ENCODE peak calls at places on chromosome 9, in seven cellular contexts. One of them, this sample, is unnamed.

GRCh38 chr9:22682536-22683392 is 236.1 kb downstream of the DMRTA1 start:
- DNase-seq in MM.1S: peak
- DNase-seq in PC-3: peak
- DNase-seq in HCT116: no peak
- DNase-seq in GM23248: peak
- DNase-seq in hepatocyte: no peak
- DNase-seq in OCI-LY7: peak
- DNase-seq in this sample: no peak

GRCh38 chr9:83620841-83621636 is 1.9 kb upstream of the IDNK start:
- DNase-seq in MM.1S: peak
- DNase-seq in PC-3: peak
- DNase-seq in HCT116: peak
- DNase-seq in GM23248: peak
- DNase-seq in hepatocyte: peak
- DNase-seq in OCI-LY7: peak
- DNase-seq in this sample: peak

GRCh38 chr9:107051392-107051791 is 188.4 kb downstream of the ZNF462 start:
- DNase-seq in MM.1S: no peak
- DNase-seq in PC-3: no peak
- DNase-seq in HCT116: no peak
- DNase-seq in GM23248: no peak
- DNase-seq in hepatocyte: no peak
- DNase-seq in OCI-LY7: no peak
- DNase-seq in this sample: no peak

GRCh38 chr9:135394131-135394530 is 85.5 kb upstream of the PPP1R26 start:
- DNase-seq in MM.1S: no peak
- DNase-seq in PC-3: no peak
- DNase-seq in HCT116: no peak
- DNase-seq in GM23248: no peak
- DNase-seq in hepatocyte: no peak
- DNase-seq in OCI-LY7: no peak
- DNase-seq in this sample: no peak

GRCh38 chr9:99090366-99091130 is 14.4 kb upstream of the TGFBR1 start:
- DNase-seq in MM.1S: no peak
- DNase-seq in PC-3: no peak
- DNase-seq in HCT116: no peak
- DNase-seq in GM23248: peak
- DNase-seq in hepatocyte: no peak
- DNase-seq in OCI-LY7: no peak
- DNase-seq in this sample: no peak

GRCh38 chr9:94757158-94757557 is 30.7 kb downstream of the AOPEP start:
- DNase-seq in MM.1S: no peak
- DNase-seq in PC-3: no peak
- DNase-seq in HCT116: no peak
- DNase-seq in GM23248: peak
- DNase-seq in hepatocyte: no peak
- DNase-seq in OCI-LY7: no peak
- DNase-seq in this sample: no peak

GRCh38 chr9:87991151-87991870 is 17.0 kb upstream of the CDK20 start:
- DNase-seq in MM.1S: no peak
- DNase-seq in PC-3: no peak
- DNase-seq in HCT116: no peak
- DNase-seq in GM23248: no peak
- DNase-seq in hepatocyte: no peak
- DNase-seq in OCI-LY7: no peak
- DNase-seq in this sample: no peak

GRCh38 chr9:131405429-131405828 is 11.5 kb downstream of the PRRC2B start:
- DNase-seq in MM.1S: no peak
- DNase-seq in PC-3: no peak
- DNase-seq in HCT116: no peak
- DNase-seq in GM23248: peak
- DNase-seq in hepatocyte: no peak
- DNase-seq in OCI-LY7: no peak
- DNase-seq in this sample: peak

GRCh38 chr9:13479071-13479470 is 199.6 kb upstream of the MPDZ start:
- DNase-seq in MM.1S: no peak
- DNase-seq in PC-3: no peak
- DNase-seq in HCT116: no peak
- DNase-seq in GM23248: no peak
- DNase-seq in hepatocyte: no peak
- DNase-seq in OCI-LY7: no peak
- DNase-seq in this sample: no peak

GRCh38 chr9:107784235-107784958 is 294.8 kb upstream of the KLF4 start:
- DNase-seq in MM.1S: no peak
- DNase-seq in PC-3: no peak
- DNase-seq in HCT116: peak
- DNase-seq in GM23248: peak
- DNase-seq in hepatocyte: peak
- DNase-seq in OCI-LY7: no peak
- DNase-seq in this sample: no peak

GRCh38 chr9:107768224-107768623 is 278.7 kb upstream of the KLF4 start:
- DNase-seq in MM.1S: no peak
- DNase-seq in PC-3: no peak
- DNase-seq in HCT116: no peak
- DNase-seq in GM23248: no peak
- DNase-seq in hepatocyte: no peak
- DNase-seq in OCI-LY7: no peak
- DNase-seq in this sample: peak

GRCh38 chr9:34498511-34498910 is 24.3 kb downstream of the ENHO start:
- DNase-seq in MM.1S: no peak
- DNase-seq in PC-3: no peak
- DNase-seq in HCT116: no peak
- DNase-seq in GM23248: no peak
- DNase-seq in hepatocyte: no peak
- DNase-seq in OCI-LY7: no peak
- DNase-seq in this sample: no peak

GRCh38 chr9:101028346-101029299 is at the start of gene PLPPR1:
- DNase-seq in MM.1S: peak
- DNase-seq in PC-3: no peak
- DNase-seq in HCT116: no peak
- DNase-seq in GM23248: peak
- DNase-seq in hepatocyte: peak
- DNase-seq in OCI-LY7: no peak
- DNase-seq in this sample: peak

GRCh38 chr9:115234094-115234493 is 116.1 kb upstream of the TNC start:
- DNase-seq in MM.1S: no peak
- DNase-seq in PC-3: peak
- DNase-seq in HCT116: peak
- DNase-seq in GM23248: peak
- DNase-seq in hepatocyte: peak
- DNase-seq in OCI-LY7: no peak
- DNase-seq in this sample: no peak

GRCh38 chr9:130194406-130194932 is 22.3 kb downstream of the NCS1 start:
- DNase-seq in MM.1S: no peak
- DNase-seq in PC-3: no peak
- DNase-seq in HCT116: no peak
- DNase-seq in GM23248: no peak
- DNase-seq in hepatocyte: no peak
- DNase-seq in OCI-LY7: no peak
- DNase-seq in this sample: no peak

GRCh38 chr9:123120131-123120530 is 86.7 kb downstream of the GPR21 start:
- DNase-seq in MM.1S: no peak
- DNase-seq in PC-3: no peak
- DNase-seq in HCT116: no peak
- DNase-seq in GM23248: no peak
- DNase-seq in hepatocyte: no peak
- DNase-seq in OCI-LY7: no peak
- DNase-seq in this sample: peak

GRCh38 chr9:121529237-121529987 is 29.8 kb upstream of the GGTA1 start:
- DNase-seq in MM.1S: no peak
- DNase-seq in PC-3: peak
- DNase-seq in HCT116: no peak
- DNase-seq in GM23248: peak
- DNase-seq in hepatocyte: peak
- DNase-seq in OCI-LY7: no peak
- DNase-seq in this sample: no peak

GRCh38 chr9:97906236-97906831 is 16.0 kb downstream of the TRMO start:
- DNase-seq in MM.1S: no peak
- DNase-seq in PC-3: no peak
- DNase-seq in HCT116: no peak
- DNase-seq in GM23248: peak
- DNase-seq in hepatocyte: no peak
- DNase-seq in OCI-LY7: no peak
- DNase-seq in this sample: no peak

GRCh38 chr9:136201609-136202448 is 3.1 kb downstream of the LHX3 start:
- DNase-seq in MM.1S: no peak
- DNase-seq in PC-3: no peak
- DNase-seq in HCT116: no peak
- DNase-seq in GM23248: peak
- DNase-seq in hepatocyte: peak
- DNase-seq in OCI-LY7: no peak
- DNase-seq in this sample: peak

GRCh38 chr9:132372177-132373095 is 17.6 kb upstream of the SETX start:
- DNase-seq in MM.1S: peak
- DNase-seq in PC-3: peak
- DNase-seq in HCT116: no peak
- DNase-seq in GM23248: peak
- DNase-seq in hepatocyte: peak
- DNase-seq in OCI-LY7: peak
- DNase-seq in this sample: no peak

GRCh38 chr9:85941966-85942912 is 1.3 kb downstream of the NAA35 start:
- DNase-seq in MM.1S: peak
- DNase-seq in PC-3: no peak
- DNase-seq in HCT116: no peak
- DNase-seq in GM23248: peak
- DNase-seq in hepatocyte: no peak
- DNase-seq in OCI-LY7: no peak
- DNase-seq in this sample: no peak

DNA sequence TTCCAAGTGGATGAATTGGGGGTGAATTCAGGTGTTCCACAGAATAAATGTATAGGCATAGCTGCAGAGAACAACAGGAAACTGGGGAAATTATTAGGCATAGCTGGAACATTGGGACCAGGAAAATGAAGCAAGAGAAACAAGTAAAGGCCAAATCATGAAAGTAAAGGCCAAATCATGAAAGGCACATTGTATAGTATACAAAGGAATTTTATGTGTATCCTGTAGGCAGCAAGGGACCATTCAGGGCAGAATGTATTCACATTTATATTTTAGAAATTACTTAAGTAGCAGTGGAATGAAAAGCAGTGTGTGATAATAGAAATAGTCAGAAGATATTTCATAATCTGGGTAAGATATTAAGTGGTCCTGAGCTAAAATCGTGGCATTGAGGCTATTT is 127.3 kb upstream of the GRHPR start:
- DNase-seq in MM.1S: no peak
- DNase-seq in PC-3: no peak
- DNase-seq in HCT116: no peak
- DNase-seq in GM23248: no peak
- DNase-seq in hepatocyte: no peak
- DNase-seq in OCI-LY7: no peak
- DNase-seq in this sample: no peak
- TF ChIP-seq EZH2phosphoT487 in MM.1S: no peak
- TF ChIP-seq EZH2phosphoT487 in PC-3: no peak
- TF ChIP-seq EZH2phosphoT487 in HCT116: no peak
- TF ChIP-seq EZH2phosphoT487 in GM23248: no peak
- TF ChIP-seq EZH2phosphoT487 in hepatocyte: no peak
- TF ChIP-seq EZH2phosphoT487 in OCI-LY7: no peak
- TF ChIP-seq EZH2phosphoT487 in this sample: no peak

GRCh38 chr9:2570615-2571479 is 50.7 kb upstream of the VLDLR start:
- DNase-seq in MM.1S: no peak
- DNase-seq in PC-3: peak
- DNase-seq in HCT116: peak
- DNase-seq in GM23248: peak
- DNase-seq in hepatocyte: peak
- DNase-seq in OCI-LY7: no peak
- DNase-seq in this sample: no peak
- H3K27ac ChIP-seq in MM.1S: no peak
- H3K27ac ChIP-seq in PC-3: peak
- H3K27ac ChIP-seq in HCT116: no peak
- H3K27ac ChIP-seq in GM23248: no peak
- H3K27ac ChIP-seq in hepatocyte: peak
- H3K27ac ChIP-seq in OCI-LY7: no peak
- H3K27ac ChIP-seq in this sample: no peak

GRCh38 chr9:133728856-133729645 is 9.1 kb downstream of the SARDH start:
- DNase-seq in MM.1S: no peak
- DNase-seq in PC-3: no peak
- DNase-seq in HCT116: no peak
- DNase-seq in GM23248: no peak
- DNase-seq in hepatocyte: no peak
- DNase-seq in OCI-LY7: no peak
- DNase-seq in this sample: peak

GRCh38 chr9:133729646-133730281 is 8.4 kb downstream of the SARDH start:
- DNase-seq in MM.1S: no peak
- DNase-seq in PC-3: no peak
- DNase-seq in HCT116: no peak
- DNase-seq in GM23248: no peak
- DNase-seq in hepatocyte: no peak
- DNase-seq in OCI-LY7: no peak
- DNase-seq in this sample: peak

GRCh38 chr9:133726401-133727276 is 11.5 kb downstream of the SARDH start:
- DNase-seq in MM.1S: no peak
- DNase-seq in PC-3: peak
- DNase-seq in HCT116: peak
- DNase-seq in GM23248: peak
- DNase-seq in hepatocyte: peak
- DNase-seq in OCI-LY7: peak
- DNase-seq in this sample: peak

GRCh38 chr9:133727277-133727875 is 10.8 kb downstream of the SARDH start:
- DNase-seq in MM.1S: no peak
- DNase-seq in PC-3: peak
- DNase-seq in HCT116: no peak
- DNase-seq in GM23248: no peak
- DNase-seq in hepatocyte: peak
- DNase-seq in OCI-LY7: no peak
- DNase-seq in this sample: peak

GRCh38 chr9:133727876-133728441 is 10.2 kb downstream of the SARDH start:
- DNase-seq in MM.1S: no peak
- DNase-seq in PC-3: no peak
- DNase-seq in HCT116: no peak
- DNase-seq in GM23248: no peak
- DNase-seq in hepatocyte: no peak
- DNase-seq in OCI-LY7: no peak
- DNase-seq in this sample: peak
- TF ChIP-seq EZH2phosphoT487 in MM.1S: no peak
- TF ChIP-seq EZH2phosphoT487 in PC-3: no peak
- TF ChIP-seq EZH2phosphoT487 in HCT116: no peak
- TF ChIP-seq EZH2phosphoT487 in GM23248: no peak
- TF ChIP-seq EZH2phosphoT487 in hepatocyte: no peak
- TF ChIP-seq EZH2phosphoT487 in OCI-LY7: no peak
- TF ChIP-seq EZH2phosphoT487 in this sample: no peak

DNA sequence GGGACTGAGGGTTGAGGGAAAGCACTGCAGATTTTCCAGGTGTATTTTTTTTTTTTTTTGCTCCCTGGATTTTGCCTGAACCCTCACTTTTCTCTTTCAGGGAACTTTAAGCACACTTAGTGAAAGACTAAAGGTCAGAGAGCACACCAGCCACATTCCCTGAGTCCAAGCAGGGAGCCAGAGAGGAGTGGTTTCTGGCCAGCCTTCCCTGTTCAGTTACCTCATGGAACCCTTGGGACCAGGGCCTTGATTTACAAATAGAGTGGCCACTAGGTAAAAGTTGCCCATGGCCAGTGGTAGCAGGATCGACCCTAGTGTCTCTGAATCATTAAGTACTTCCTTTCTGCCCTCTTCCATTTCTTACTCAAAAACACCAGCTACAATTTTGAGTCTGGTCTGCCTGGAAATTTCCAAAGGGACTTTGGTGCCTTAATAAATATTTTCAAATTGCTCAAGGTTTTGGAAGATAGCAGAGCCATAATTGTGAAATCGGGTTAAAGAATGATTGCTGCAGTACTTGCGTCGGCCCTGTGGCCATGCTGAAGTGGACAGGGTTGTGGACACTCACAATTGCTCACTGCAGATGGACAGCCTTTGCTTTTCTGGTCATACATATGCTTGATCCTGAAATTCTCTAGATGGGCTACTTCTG is 14.5 kb downstream of the PALM2AKAP2 start:
- DNase-seq in MM.1S: no peak
- DNase-seq in PC-3: no peak
- DNase-seq in HCT116: no peak
- DNase-seq in GM23248: peak
- DNase-seq in hepatocyte: no peak
- DNase-seq in OCI-LY7: no peak
- DNase-seq in this sample: peak
- H3K27ac ChIP-seq in MM.1S: no peak
- H3K27ac ChIP-seq in PC-3: no peak
- H3K27ac ChIP-seq in HCT116: no peak
- H3K27ac ChIP-seq in GM23248: peak
- H3K27ac ChIP-seq in hepatocyte: peak
- H3K27ac ChIP-seq in OCI-LY7: no peak
- H3K27ac ChIP-seq in this sample: peak